ENCODE peak calls at places on chromosomes 16 and 17, in five cellular contexts. H is ACHN, I is C1 segment of cervical spinal cord, C is fibroblast of mammary gland, E is astrocyte. J is an unnamed sample.

GRCh38 chr16:48393843-48394703 is 8.9 kb upstream of the SIAH1 start:
- DNase-seq in H (no peak), I (peak; percentile 21), C (peak; percentile 97), E (peak; percentile 46), J (no peak)

GRCh38 chr16:88920618-88921602 is 54.5 kb upstream of the PABPN1L start:
- DNase-seq in H (no peak), I (no peak), C (peak; percentile 73), E (peak; percentile 32), J (peak; percentile 76)

GRCh38 chr16:14957576-14958322 is 17.1 kb upstream of the PDXDC1 start:
- DNase-seq in H (no peak), I (no peak), C (no peak), E (no peak), J (no peak)

GRCh38 chr17:29117440-29117753 is 62.8 kb downstream of the MYO18A start:
- DNase-seq in H (no peak), I (no peak), C (no peak), E (no peak), J (no peak)

GRCh38 chr16:351804-352520 is 561 bp downstream of the AXIN1 start:
- DNase-seq in H (peak; percentile 33), I (no peak), C (no peak), E (no peak), J (peak; percentile 26)

GRCh38 chr17:50200447-50201225 is 795 bp downstream of the COL1A1 start:
- DNase-seq in H (peak; percentile 92), I (peak; percentile 54), C (peak; percentile 89), E (peak; percentile 55), J (peak; percentile 88)

GRCh38 chr17:30378191-30378796 is 433 bp upstream of the CPD start:
- DNase-seq in H (no peak), I (no peak), C (no peak), E (no peak), J (peak; percentile 32)

GRCh38 chr17:78111012-78111726 is 17.4 kb downstream of the TMC6 start:
- DNase-seq in H (no peak), I (no peak), C (no peak), E (no peak), J (no peak)

GRCh38 chr16:16018705-16019104 is 69.3 kb downstream of the ABCC1 start:
- DNase-seq in H (no peak), I (no peak), C (peak; percentile 58), E (no peak), J (no peak)

GRCh38 chr17:46744441-46744840 is 74.1 kb downstream of the WNT3 start:
- DNase-seq in H (no peak), I (no peak), C (no peak), E (no peak), J (no peak)

GRCh38 chr17:48322060-48322459 is 108.0 kb downstream of the SKAP1 start:
- DNase-seq in H (no peak), I (no peak), C (peak; percentile 28), E (peak; percentile 2), J (peak; percentile 30)

GRCh38 chr16:87235810-87236515 is 81.2 kb downstream of the C16orf95 start:
- DNase-seq in H (no peak), I (no peak), C (no peak), E (no peak), J (no peak)

GRCh38 chr17:53722407-53722806 is 100.3 kb upstream of the KIF2B start:
- DNase-seq in H (peak; percentile 100), I (no peak), C (peak; percentile 97), E (peak; percentile 100), J (no peak)

J was measured in lung microvascular endothelial cell.